ENCODE peak calls at places on chromosomes 4 and X, in eight cellular contexts. Y, N, J, A, U, D, L and G are unnamed samples.

GRCh38 chr4:42816189-42816588 is 76.3 kb upstream of the GRXCR1 start:
- DNase-seq in L (no peak), N (no peak), J (no peak), Y (no peak), U (no peak), A (no peak), D (no peak), G (no peak)

GRCh38 chr4:7974425-7974824 is 34.8 kb upstream of the AFAP1 start:
- DNase-seq in A (no peak), J (no peak), L (no peak), Y (no peak), D (no peak), U (no peak), N (no peak), G (peak; percentile 4)

GRCh38 chrX:68755726-68756125 is 73.1 kb upstream of the EFNB1 start:
- DNase-seq in L (no peak), N (no peak), A (no peak), U (no peak), D (no peak), J (no peak), Y (no peak), G (no peak)

GRCh38 chrX:114127411-114128025 is 456.4 kb upstream of the HTR2C start:
- DNase-seq in Y (no peak), J (no peak), N (no peak), U (no peak), A (no peak), D (no peak), L (no peak), G (no peak)

GRCh38 chr4:34432706-34433105 is 1811.6 kb downstream of the ARAP2 start:
- DNase-seq in L (no peak), A (no peak), D (no peak), J (no peak), U (no peak), N (no peak), Y (no peak), G (no peak)

GRCh38 chrX:63934791-63935190 is 149.8 kb upstream of the ARHGEF9 start:
- DNase-seq in Y (no peak), A (no peak), J (no peak), N (no peak), D (no peak), U (no peak), L (no peak), G (no peak)

GRCh38 chr4:90883519-90883918 is 756.3 kb downstream of the CCSER1 start:
- DNase-seq in N (no peak), A (no peak), Y (no peak), U (no peak), J (no peak), D (no peak), L (no peak), G (no peak)

GRCh38 chr4:101813604-101814003 is 23.1 kb downstream of the BANK1 start:
- DNase-seq in J (no peak), U (no peak), A (no peak), N (no peak), L (no peak), Y (no peak), D (no peak), G (no peak)

GRCh38 chr4:123583043-123583442 is 186.4 kb downstream of the SPRY1 start:
- DNase-seq in N (no peak), D (no peak), Y (no peak), L (no peak), J (no peak), A (no peak), U (no peak), G (no peak)

GRCh38 chrX:151727346-151727745 is 7.2 kb upstream of the CNGA2 start:
- DNase-seq in A (no peak), D (no peak), Y (no peak), L (no peak), J (no peak), N (no peak), U (no peak), G (no peak)

GRCh38 chr4:163679189-163679588 is 184.7 kb downstream of the TMA16 start:
- DNase-seq in A (no peak), N (no peak), J (no peak), D (peak; percentile 2), U (peak; percentile 4), Y (no peak), L (no peak), G (no peak)

GRCh38 chrX:94400488-94400887 is 726.5 kb downstream of the FAM133A start:
- DNase-seq in Y (no peak), U (no peak), D (no peak), L (no peak), N (no peak), A (no peak), J (no peak), G (no peak)

GRCh38 chr4:10100734-10101216 is 15.8 kb downstream of the WDR1 start:
- DNase-seq in N (peak; percentile 87), J (no peak), U (no peak), Y (no peak), L (peak; percentile 38), D (peak; percentile 38), A (no peak), G (peak; percentile 86)
- H3K36me3 ChIP-seq in N (no peaks in the 10 kb centered on the region), J (peaks cover 40% of the 10 kb centered on the region), U (peaks cover 58% of the 10 kb centered on the region), Y (peaks cover 35% of the 10 kb centered on the region), L (peaks cover 48% of the 10 kb centered on the region), D (peaks cover 77% of the 10 kb centered on the region), A (peaks cover 61% of the 10 kb centered on the region), G (no peaks in the 10 kb centered on the region)

DNA sequence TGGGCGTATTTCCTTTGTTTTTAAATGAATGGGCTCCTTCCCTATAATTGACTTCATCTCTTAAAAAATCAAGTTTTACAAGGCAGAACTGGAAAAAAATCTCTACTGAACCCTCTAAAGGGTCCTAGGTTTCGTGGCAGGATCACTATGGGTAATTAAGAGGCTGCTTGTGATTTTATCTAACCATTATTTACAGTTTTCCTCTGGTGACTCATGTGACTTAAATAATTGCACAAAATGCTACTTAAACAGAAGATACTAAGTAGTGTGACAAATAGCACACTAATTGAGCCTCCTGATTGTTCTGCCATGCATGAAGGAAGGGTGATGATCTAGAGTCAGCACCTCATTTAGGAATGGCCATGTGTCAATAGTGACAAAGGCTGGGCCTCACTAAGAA is 35.5 kb downstream of the OFD1 start:
- DNase-seq in J (no peak), L (no peak), D (no peak), Y (no peak), A (no peak), N (no peak), U (no peak), G (no peak)
- H3K36me3 ChIP-seq in J (peaks cover 32% of the 10 kb centered on the region), L (peaks cover 20% of the 10 kb centered on the region), D (peaks cover 63% of the 10 kb centered on the region), Y (no peaks in the 10 kb centered on the region), A (peaks cover 20% of the 10 kb centered on the region), N (no peaks in the 10 kb centered on the region), U (peaks cover 10% of the 10 kb centered on the region), G (peaks cover 8% of the 10 kb centered on the region)

DNA sequence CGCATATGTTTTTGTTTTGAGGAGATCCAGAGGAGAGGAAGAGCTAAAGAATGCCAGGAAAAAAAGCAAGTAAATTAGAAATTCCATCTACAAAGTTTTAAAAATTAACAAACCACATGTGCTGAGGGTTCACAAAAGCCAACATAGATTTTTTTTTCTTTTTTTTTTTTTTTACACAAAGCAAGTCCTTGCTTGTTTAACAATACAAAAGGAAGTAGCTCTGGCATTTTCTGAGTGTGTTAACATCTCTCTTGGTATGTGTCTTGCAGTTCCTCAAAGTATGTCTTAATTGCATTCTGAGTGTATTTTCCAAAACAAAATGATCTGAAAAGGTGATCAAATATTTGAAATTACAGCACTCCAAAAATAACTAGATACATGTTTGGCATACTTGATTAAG is 1682.7 kb upstream of the AGA start:
- DNase-seq in U (no peak), Y (no peak), J (no peak), N (no peak), L (no peak), D (no peak), A (no peak), G (no peak)
- H3K36me3 ChIP-seq in U (no peaks in the 10 kb centered on the region), Y (no peaks in the 10 kb centered on the region), J (no peaks in the 10 kb centered on the region), N (no peaks in the 10 kb centered on the region), L (no peaks in the 10 kb centered on the region), D (no peaks in the 10 kb centered on the region), A (no peaks in the 10 kb centered on the region), G (no peaks in the 10 kb centered on the region)

GRCh38 chr4:84677093-84677492 is 94.2 kb downstream of the CDS1 start:
- DNase-seq in J (no peak), A (no peak), D (no peak), Y (no peak), N (no peak), U (no peak), L (no peak), G (no peak)

GRCh38 chr4:84680956-84681355 is 98.0 kb downstream of the CDS1 start:
- DNase-seq in J (no peak), U (no peak), Y (no peak), A (no peak), D (no peak), N (no peak), L (no peak), G (no peak)

GRCh38 chr4:84681488-84682274 is 98.8 kb downstream of the CDS1 start:
- DNase-seq in N (no peak), U (peak; percentile 89), J (no peak), D (peak; percentile 84), L (no peak), Y (peak; percentile 43), A (no peak), G (no peak)

GRCh38 chr4:84678976-84679744 is 96.2 kb downstream of the CDS1 start:
- DNase-seq in N (no peak), Y (no peak), J (no peak), U (no peak), L (no peak), A (peak; percentile 31), D (no peak), G (no peak)

GRCh38 chr4:84677995-84678394 is 95.1 kb downstream of the CDS1 start:
- DNase-seq in D (no peak), N (no peak), L (no peak), U (no peak), Y (no peak), J (no peak), A (no peak), G (no peak)
- H3K36me3 ChIP-seq in D (no peaks in the 10 kb centered on the region), N (peaks cover 7% of the 10 kb centered on the region), L (no peaks in the 10 kb centered on the region), U (peaks cover 18% of the 10 kb centered on the region), Y (peaks cover 21% of the 10 kb centered on the region), J (no peaks in the 10 kb centered on the region), A (peaks cover 96% of the 10 kb centered on the region), G (peaks cover 10% of the 10 kb centered on the region)

DNA sequence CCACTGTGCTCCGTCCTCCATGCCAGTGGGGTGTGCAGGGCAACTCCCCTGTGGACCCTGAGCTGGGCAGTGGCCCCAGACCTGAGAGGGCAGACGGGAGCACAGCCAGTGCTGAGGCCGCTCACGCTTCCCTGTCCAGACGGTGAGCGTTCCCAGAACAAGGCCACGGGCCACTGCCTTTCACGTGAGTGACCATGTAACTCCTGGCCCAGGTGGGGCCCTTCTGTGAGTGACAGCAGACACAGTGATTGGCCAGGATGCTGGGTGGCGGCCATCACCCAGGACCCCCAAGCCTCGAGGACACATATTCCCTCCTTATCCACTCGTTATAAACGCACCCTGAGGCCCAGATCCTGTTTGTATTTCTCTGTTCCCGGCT is 10.5 kb downstream of the NSG1 start:
- DNase-seq in U (no peak), N (peak; percentile 62), Y (no peak), L (no peak), D (no peak), A (no peak), J (no peak), G (peak; percentile 56)
- H3K36me3 ChIP-seq in U (no peaks in the 10 kb centered on the region), N (no peaks in the 10 kb centered on the region), Y (no peaks in the 10 kb centered on the region), L (no peaks in the 10 kb centered on the region), D (no peaks in the 10 kb centered on the region), A (no peaks in the 10 kb centered on the region), J (peaks cover 1% of the 10 kb centered on the region), G (no peaks in the 10 kb centered on the region)

DNA sequence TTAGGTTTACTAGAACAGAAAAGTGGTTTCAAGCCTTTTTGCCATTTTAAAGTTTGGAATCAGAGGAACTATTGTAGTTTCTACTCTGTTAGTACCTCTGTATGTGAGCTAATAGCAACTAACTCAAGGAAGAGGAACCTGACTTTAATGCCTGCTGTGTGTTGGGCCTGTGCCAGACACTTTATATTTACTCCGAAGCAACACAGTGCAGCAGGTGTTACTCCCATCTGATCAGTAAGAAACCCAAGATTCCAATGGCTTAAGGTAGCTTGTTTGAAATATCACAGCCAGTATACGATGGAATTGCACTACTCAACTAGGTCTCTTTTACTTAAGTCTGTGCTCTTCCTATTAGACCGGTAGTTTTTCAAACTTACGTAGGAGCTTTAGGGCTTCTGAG is 79.2 kb downstream of the USP9X start:
- DNase-seq in A (no peak), U (no peak), Y (no peak), L (no peak), D (no peak), N (no peak), J (no peak), G (no peak)
- H3K36me3 ChIP-seq in A (peaks cover 21% of the 10 kb centered on the region), U (peaks cover 22% of the 10 kb centered on the region), Y (no peaks in the 10 kb centered on the region), L (peaks cover 9% of the 10 kb centered on the region), D (peaks cover 38% of the 10 kb centered on the region), N (no peaks in the 10 kb centered on the region), J (peaks cover 3% of the 10 kb centered on the region), G (no peaks in the 10 kb centered on the region)